ENCODE peak calls at places on chromosomes 12 and 14, in nine cellular contexts. W is neural crest cell; D is IMR-90; T is AG04450; Z is omental fat pad; S is BJ; U is hepatocyte; M is A549; C is CD8-positive, alpha-beta T cell. F is an unnamed sample.

GRCh38 chr14:65096323-65097089 is 5.8 kb downstream of the MAX start:
- DNase-seq in C (no peak), S (no peak), U (peak; percentile 52), T (no peak), Z (no peak), W (no peak), M (no peak), D (no peak), F (no peak)

GRCh38 chr14:105475916-105476845 is 1.6 kb downstream of the CRIP2 start:
- DNase-seq in D (peak; percentile 18), U (no peak), Z (no peak), C (no peak), W (no peak), T (no peak), M (no peak), S (no peak), F (no peak)

GRCh38 chr14:99509871-99510555 is 28.8 kb downstream of the CCNK start:
- DNase-seq in W (no peak), U (peak; percentile 6), Z (no peak), T (no peak), M (no peak), D (no peak), C (no peak), S (no peak), F (no peak)

GRCh38 chr14:87049886-87050820 is 942.8 kb downstream of the GALC start:
- DNase-seq in S (peak; percentile 4), W (peak; percentile 21), M (peak; percentile 2), Z (no peak), C (no peak), T (peak; percentile 3), D (peak; percentile 47), U (peak; percentile 46), F (no peak)

GRCh38 chr12:8081228-8081920 is 700 bp upstream of the NECAP1 start:
- DNase-seq in C (no peak), T (no peak), D (no peak), U (peak; percentile 16), W (no peak), Z (no peak), S (no peak), M (no peak), F (no peak)

GRCh38 chr14:88866305-88866704 is 41.9 kb downstream of the TTC8 start:
- DNase-seq in M (no peak), D (peak; percentile 75), W (no peak), Z (no peak), U (no peak), C (no peak), S (no peak), T (peak; percentile 49), F (no peak)

GRCh38 chr12:118336123-118336522 is 36.6 kb downstream of the TAOK3 start:
- DNase-seq in W (no peak), D (peak; percentile 55), C (no peak), T (no peak), M (no peak), S (no peak), Z (no peak), U (no peak), F (no peak)

GRCh38 chr14:105484069-105484996 is 2.4 kb upstream of the CRIP1 start:
- DNase-seq in Z (no peak), C (peak; percentile 77), U (no peak), D (no peak), W (no peak), T (no peak), M (no peak), S (no peak), F (no peak)

GRCh38 chr12:74915718-74916117 is 293.9 kb downstream of the KCNC2 start:
- DNase-seq in T (no peak), M (no peak), C (no peak), U (no peak), W (no peak), D (no peak), Z (no peak), S (no peak), F (no peak)

GRCh38 chr12:44851586-44851985 is 24.5 kb downstream of the NELL2 start:
- DNase-seq in T (no peak), U (no peak), S (no peak), C (no peak), Z (no peak), W (no peak), M (no peak), D (no peak), F (no peak)

GRCh38 chr12:127455347-127456265 is 811.4 kb upstream of the TMEM132C start:
- DNase-seq in S (no peak), U (peak; percentile 28), C (peak; percentile 8), T (no peak), Z (no peak), D (no peak), W (no peak), M (no peak), F (no peak)

GRCh38 chr12:64181504-64182291 is 40.4 kb downstream of the KICS2 start:
- DNase-seq in M (peak; percentile 69), D (peak; percentile 99), S (peak; percentile 95), C (no peak), U (peak; percentile 64), T (peak; percentile 91), W (peak; percentile 8), Z (no peak), F (no peak)

GRCh38 chr12:54624316-54625279 is 10.1 kb downstream of the LACRT start:
- DNase-seq in U (no peak), T (no peak), Z (no peak), M (no peak), W (no peak), C (no peak), D (no peak), S (no peak), F (no peak)

DNA sequence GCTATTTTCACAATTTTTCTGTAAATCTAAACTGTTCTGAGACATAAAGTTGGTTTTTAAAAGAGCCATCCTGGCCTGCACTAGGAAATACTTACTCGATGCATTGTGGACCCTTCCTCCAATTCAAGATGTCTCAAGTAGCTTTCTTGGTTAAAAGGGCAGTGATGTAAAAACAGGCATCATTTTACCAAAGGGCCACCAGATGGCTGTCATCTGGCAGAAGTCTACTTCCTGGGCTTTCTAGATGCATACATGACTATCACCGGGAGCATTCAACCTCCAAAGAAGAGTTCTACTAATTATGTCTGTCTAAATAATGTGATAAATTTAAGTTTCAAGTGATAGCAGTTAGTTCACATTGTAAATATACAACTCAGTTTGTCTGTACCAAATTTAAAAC is 96.8 kb upstream of the FRMD6 start:
- DNase-seq in U (no peak), S (no peak), M (no peak), D (peak; percentile 72), C (no peak), Z (no peak), W (no peak), T (no peak), F (no peak)
- TF ChIP-seq CTCF in U (no peak), S (peak; percentile 30), M (peak; percentile 34), D (peak; percentile 33), C (no peak), Z (no peak), W (no peak), T (peak; percentile 32), F (no peak)

DNA sequence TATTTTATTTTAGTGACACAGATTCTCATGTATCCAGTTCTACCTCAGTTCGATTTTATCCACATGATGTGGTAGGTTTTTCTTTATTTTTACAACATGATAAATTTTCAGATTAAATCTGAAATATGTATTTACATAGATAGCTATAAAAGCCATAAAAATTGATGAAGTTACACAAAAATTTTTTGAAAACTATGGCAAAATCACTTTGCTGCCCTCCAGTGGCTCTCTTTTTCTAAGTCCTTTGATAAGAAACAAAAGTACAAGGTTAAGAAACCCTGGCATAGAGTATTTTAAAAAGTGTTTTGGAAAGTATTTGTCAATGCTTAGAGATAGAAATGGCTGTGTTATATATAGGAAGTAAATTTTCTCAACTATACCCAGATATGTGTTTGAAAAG is 104.2 kb downstream of the PCNX1 start:
- DNase-seq in D (no peak), Z (no peak), T (no peak), M (no peak), C (no peak), U (no peak), S (no peak), W (no peak), F (no peak)
- TF ChIP-seq CTCF in D (peak; percentile 29), Z (no peak), T (peak; percentile 42), M (peak; percentile 32), C (peak; percentile 55), U (peak; percentile 22), S (peak; percentile 33), W (peak; percentile 37), F (no peak)

DNA sequence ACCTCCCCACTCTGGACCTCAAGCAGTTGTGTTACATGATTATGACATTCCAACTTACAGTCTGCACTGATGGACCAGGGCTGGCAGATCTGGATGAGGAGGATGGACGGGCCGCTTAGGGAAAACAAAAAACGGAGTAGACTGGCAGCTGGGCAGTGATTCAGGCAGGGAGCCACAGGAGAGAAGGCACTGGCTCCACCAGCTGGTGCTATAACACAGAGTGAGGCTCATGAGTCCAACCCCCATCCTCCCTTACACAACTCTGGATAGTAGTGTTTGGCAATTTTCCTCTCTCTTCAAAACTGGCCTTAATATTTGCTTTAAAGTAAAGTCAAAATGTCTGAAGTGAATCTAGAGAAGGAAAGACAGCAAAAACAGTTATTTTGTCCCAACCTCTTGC is 9.7 kb upstream of the RIC8B start:
- DNase-seq in Z (no peak), M (no peak), D (no peak), S (no peak), U (no peak), C (no peak), W (no peak), T (no peak), F (no peak)
- TF ChIP-seq CTCF in Z (no peak), M (no peak), D (no peak), S (no peak), U (no peak), C (no peak), W (no peak), T (no peak), F (no peak)

GRCh38 chr12:56601503-56601902 is 28.6 kb downstream of the BAZ2A start:
- DNase-seq in M (peak; percentile 29), S (no peak), W (no peak), D (no peak), C (peak; percentile 52), T (no peak), Z (no peak), U (no peak), F (no peak)
- TF ChIP-seq CTCF in M (peak; percentile 14), S (peak; percentile 22), W (peak; percentile 24), D (no peak), C (no peak), T (peak; percentile 36), Z (no peak), U (no peak), F (peak; percentile 14)

GRCh38 chr12:81120961-81121360 is 43.1 kb downstream of the ACSS3 start:
- DNase-seq in M (no peak), T (no peak), U (no peak), Z (no peak), D (no peak), S (no peak), W (no peak), C (no peak), F (no peak)

GRCh38 chr12:81128930-81129554 is 51.2 kb downstream of the ACSS3 start:
- DNase-seq in Z (no peak), D (peak; percentile 43), W (peak; percentile 14), C (no peak), U (peak; percentile 66), S (no peak), T (peak; percentile 16), M (peak; percentile 7), F (no peak)

GRCh38 chr12:81123611-81124010 is 45.7 kb downstream of the ACSS3 start:
- DNase-seq in M (no peak), D (no peak), U (no peak), S (no peak), T (no peak), C (no peak), W (no peak), Z (no peak), F (no peak)

GRCh38 chr12:81125691-81126090 is 47.8 kb downstream of the ACSS3 start:
- DNase-seq in M (no peak), Z (no peak), C (no peak), S (no peak), T (no peak), U (no peak), W (no peak), D (no peak), F (no peak)
- TF ChIP-seq CTCF in M (no peak), Z (no peak), C (no peak), S (no peak), T (no peak), U (no peak), W (no peak), D (no peak), F (no peak)

F was measured in D721Med.